ENCODE peak calls at places on chromosomes 5 and 9, in eight cellular contexts. N, W, Q, H, M, A, U and V are unnamed samples.

GRCh38 chr9:94553029-94553938 is 1.6 kb upstream of the PCAT7 start:
- DNase-seq in N (no peak), W (no peak), Q (no peak), H (no peak), M (no peak), A (peak), U (no peak), V (no peak)

GRCh38 chr5:20570486-20570885 is 582.5 kb upstream of the CDH18 start:
- DNase-seq in N (peak), W (no peak), Q (no peak), H (no peak), M (no peak), A (no peak), U (no peak), V (no peak)

GRCh38 chr5:6829150-6829784 is 116.0 kb downstream of the TENT4A start:
- DNase-seq in N (peak), W (no peak), Q (no peak), H (no peak), M (no peak), A (no peak), U (no peak), V (no peak)

GRCh38 chr9:21205204-21205603 is 1.7 kb downstream of the IFNA10 start:
- DNase-seq in N (no peak), W (no peak), Q (no peak), H (no peak), M (no peak), A (no peak), U (no peak), V (no peak)

GRCh38 chr5:37888476-37888875 is 48.6 kb upstream of the GDNF start:
- DNase-seq in N (peak), W (no peak), Q (no peak), H (no peak), M (peak), A (no peak), U (peak), V (no peak)

GRCh38 chr5:135230326-135230925 is 168.6 kb downstream of the MACROH2A1 start:
- DNase-seq in N (no peak), W (peak), Q (peak), H (no peak), M (peak), A (no peak), U (peak), V (no peak)

GRCh38 chr9:35686222-35687203 is 3.2 kb downstream of the TPM2 start:
- DNase-seq in N (no peak), W (no peak), Q (no peak), H (no peak), M (peak), A (no peak), U (peak), V (no peak)

GRCh38 chr5:56106837-56107236 is 112.1 kb upstream of the IL6ST start:
- DNase-seq in N (no peak), W (no peak), Q (no peak), H (no peak), M (no peak), A (no peak), U (no peak), V (no peak)

GRCh38 chr9:90948156-90948555 is 146.5 kb downstream of the SYK start:
- DNase-seq in N (no peak), W (no peak), Q (no peak), H (no peak), M (no peak), A (no peak), U (no peak), V (no peak)

GRCh38 chr5:15734058-15734457 is 234.1 kb downstream of the FBXL7 start:
- DNase-seq in N (no peak), W (no peak), Q (no peak), H (no peak), M (no peak), A (peak), U (no peak), V (no peak)
- TF ChIP-seq CTCF in N (no peak), W (no peak), Q (no peak), H (no peak), M (no peak), A (no peak), U (no peak), V (no peak)

GRCh38 chr9:133725886-133726285 is 12.3 kb downstream of the SARDH start:
- DNase-seq in N (no peak), W (no peak), Q (no peak), H (no peak), M (no peak), A (no peak), U (no peak), V (no peak)

GRCh38 chr9:133727876-133728441 is 10.2 kb downstream of the SARDH start:
- DNase-seq in N (no peak), W (no peak), Q (peak), H (no peak), M (no peak), A (no peak), U (no peak), V (no peak)

GRCh38 chr9:133728856-133729645 is 9.1 kb downstream of the SARDH start:
- DNase-seq in N (no peak), W (no peak), Q (no peak), H (no peak), M (no peak), A (no peak), U (no peak), V (no peak)

GRCh38 chr9:133727277-133727875 is 10.8 kb downstream of the SARDH start:
- DNase-seq in N (no peak), W (no peak), Q (peak), H (no peak), M (no peak), A (no peak), U (no peak), V (no peak)

DNA sequence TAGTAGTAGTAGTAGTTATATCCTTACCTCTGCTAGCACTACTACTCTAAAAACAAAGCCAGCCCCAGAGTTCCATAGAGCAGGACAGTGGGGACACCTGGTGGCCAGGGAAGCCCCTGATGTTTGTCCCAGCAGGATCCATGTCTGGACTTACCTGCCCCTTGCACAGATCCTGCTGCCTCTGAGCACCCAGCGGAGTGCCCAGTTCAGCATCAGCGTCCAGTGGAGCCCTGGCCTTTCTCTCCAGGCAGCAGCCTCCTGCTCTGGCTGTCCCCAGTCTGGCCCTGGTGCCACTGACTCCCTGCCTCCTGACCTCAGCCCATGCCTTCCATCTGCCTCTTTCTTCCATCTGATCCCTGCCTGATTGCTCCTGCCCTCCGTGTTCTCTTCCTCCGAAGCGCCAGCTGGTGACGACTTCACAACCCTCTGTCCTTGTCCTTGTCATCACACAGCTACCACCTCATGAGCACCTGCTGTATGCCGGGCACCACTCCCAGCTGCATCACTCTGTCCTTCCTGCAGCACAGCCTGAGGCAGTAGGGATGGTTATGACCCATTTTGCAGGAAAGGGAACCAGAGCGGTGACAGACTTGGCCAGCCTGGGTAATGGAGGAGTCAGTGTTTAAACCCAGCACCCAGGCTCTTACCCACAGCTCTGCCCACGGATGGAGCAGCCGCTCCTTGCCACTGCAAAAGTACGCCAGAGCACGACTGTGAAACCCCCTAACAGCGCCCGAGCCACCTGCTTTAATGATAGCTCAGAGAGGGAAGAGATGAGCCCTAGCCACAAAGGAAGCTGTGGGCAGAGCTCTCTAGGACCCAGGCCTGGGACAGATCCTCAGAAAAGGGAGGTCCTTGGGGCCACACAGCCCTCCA is 11.5 kb downstream of the SARDH start:
- DNase-seq in N (peak), W (no peak), Q (peak), H (peak), M (peak), A (peak), U (peak), V (no peak)
- TF ChIP-seq CTCF in N (peak), W (peak), Q (peak), H (peak), M (peak), A (peak), U (peak), V (peak)

DNA sequence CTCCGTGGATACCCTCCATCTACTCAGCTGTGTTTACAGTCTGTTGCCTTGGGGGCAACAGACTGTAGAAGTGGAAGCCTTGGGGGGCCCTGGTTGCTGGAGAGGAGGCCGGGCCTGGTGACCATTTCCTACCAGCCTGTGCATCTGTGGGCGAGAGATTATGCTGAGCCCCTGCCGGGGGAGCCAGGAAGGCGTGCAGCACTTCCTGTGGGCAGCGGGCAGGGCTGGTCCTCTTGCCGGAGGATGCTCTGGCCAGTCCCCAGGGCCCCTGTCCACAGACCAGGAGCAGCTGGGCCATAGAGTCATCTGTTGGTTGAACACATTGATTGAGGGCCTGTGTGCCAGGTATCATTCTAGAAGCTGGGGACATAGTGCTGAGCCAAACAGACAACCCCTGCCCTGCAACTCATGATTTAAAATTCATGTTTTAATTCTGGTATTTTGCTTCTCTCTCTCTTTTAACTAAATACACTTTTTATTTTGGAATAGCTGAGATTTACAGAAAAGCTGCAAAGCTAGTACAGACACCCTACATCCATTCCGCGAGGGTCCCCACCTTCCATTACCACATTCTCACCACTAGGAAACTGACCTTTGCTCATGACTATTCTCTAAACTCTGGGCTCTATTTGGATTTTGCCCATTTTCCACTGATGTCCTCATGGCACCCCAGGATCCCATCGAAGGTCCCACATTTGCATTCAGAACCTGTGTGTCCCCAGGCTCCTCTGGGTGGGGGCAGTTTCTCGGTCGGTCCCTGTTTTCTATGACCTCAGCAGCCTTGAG is 11.3 kb downstream of the ERGIC1 start:
- DNase-seq in N (no peak), W (no peak), Q (no peak), H (no peak), M (no peak), A (no peak), U (no peak), V (no peak)
- TF ChIP-seq CTCF in N (no peak), W (no peak), Q (peak), H (no peak), M (no peak), A (no peak), U (peak), V (peak)

DNA sequence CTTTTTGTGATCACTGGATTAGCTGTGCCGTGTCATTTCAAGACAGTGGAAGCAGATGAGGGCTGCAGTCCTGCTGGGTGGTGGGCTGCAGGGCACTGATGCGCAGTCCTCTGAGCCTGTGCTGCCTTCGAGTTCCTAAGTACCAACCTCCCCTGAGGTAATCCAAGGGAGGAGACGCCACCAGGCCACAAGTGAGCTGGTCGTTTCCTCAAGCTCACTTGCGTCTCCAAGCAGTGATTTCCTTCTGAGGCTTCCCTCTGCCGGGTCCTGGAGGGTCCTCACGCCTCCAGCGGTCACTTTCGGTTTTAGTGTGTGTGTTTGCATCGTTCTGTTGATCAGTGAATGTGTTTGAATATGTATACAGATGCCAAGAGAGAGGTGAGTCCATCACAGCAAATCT is 115.7 kb downstream of the TRIO start:
- DNase-seq in N (no peak), W (no peak), Q (no peak), H (no peak), M (no peak), A (peak), U (peak), V (no peak)
- TF ChIP-seq CTCF in N (no peak), W (peak), Q (no peak), H (no peak), M (no peak), A (no peak), U (peak), V (no peak)

GRCh38 chr9:135221951-135222631 is 134.6 kb downstream of the OLFM1 start:
- DNase-seq in N (no peak), W (no peak), Q (peak), H (no peak), M (no peak), A (peak), U (no peak), V (no peak)
- TF ChIP-seq CTCF in N (no peak), W (no peak), Q (peak), H (no peak), M (no peak), A (no peak), U (no peak), V (no peak)

GRCh38 chr5:142316681-142317080 is 8.1 kb downstream of the SPRY4 start:
- DNase-seq in N (no peak), W (no peak), Q (no peak), H (no peak), M (no peak), A (no peak), U (no peak), V (no peak)
- TF ChIP-seq CTCF in N (no peak), W (no peak), Q (no peak), H (no peak), M (no peak), A (no peak), U (no peak), V (no peak)

DNA sequence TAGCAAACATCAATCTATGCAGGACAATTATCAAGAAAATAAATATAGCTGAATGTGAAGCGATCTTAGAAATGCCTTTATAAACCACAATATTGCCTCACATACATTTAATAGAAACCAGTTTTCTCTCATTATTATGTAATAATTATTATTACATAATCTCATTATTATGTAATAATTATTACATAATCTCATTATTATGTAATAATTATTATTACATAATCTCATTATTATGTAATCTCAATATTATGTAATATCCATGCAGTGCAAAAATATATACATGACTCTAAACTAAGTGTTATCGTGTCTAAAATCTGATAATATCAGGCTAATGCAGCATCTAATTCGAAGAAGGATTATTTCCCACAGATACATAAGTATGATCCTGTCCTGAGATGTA is 563.9 kb upstream of the SEMA6A start:
- DNase-seq in N (no peak), W (no peak), Q (no peak), H (no peak), M (no peak), A (no peak), U (no peak), V (no peak)
- TF ChIP-seq CTCF in N (no peak), W (no peak), Q (no peak), H (no peak), M (no peak), A (no peak), U (no peak), V (no peak)

GRCh38 chr9:6305954-6306563 is 22.1 kb upstream of the TPD52L3 start:
- DNase-seq in N (peak), W (no peak), Q (no peak), H (peak), M (peak), A (no peak), U (peak), V (peak)

GRCh38 chr9:6302417-6302816 is 25.8 kb upstream of the TPD52L3 start:
- DNase-seq in N (peak), W (no peak), Q (no peak), H (no peak), M (peak), A (no peak), U (no peak), V (no peak)

GRCh38 chr9:6304232-6304631 is 23.9 kb upstream of the TPD52L3 start:
- DNase-seq in N (no peak), W (no peak), Q (no peak), H (no peak), M (no peak), A (no peak), U (no peak), V (no peak)

DNA sequence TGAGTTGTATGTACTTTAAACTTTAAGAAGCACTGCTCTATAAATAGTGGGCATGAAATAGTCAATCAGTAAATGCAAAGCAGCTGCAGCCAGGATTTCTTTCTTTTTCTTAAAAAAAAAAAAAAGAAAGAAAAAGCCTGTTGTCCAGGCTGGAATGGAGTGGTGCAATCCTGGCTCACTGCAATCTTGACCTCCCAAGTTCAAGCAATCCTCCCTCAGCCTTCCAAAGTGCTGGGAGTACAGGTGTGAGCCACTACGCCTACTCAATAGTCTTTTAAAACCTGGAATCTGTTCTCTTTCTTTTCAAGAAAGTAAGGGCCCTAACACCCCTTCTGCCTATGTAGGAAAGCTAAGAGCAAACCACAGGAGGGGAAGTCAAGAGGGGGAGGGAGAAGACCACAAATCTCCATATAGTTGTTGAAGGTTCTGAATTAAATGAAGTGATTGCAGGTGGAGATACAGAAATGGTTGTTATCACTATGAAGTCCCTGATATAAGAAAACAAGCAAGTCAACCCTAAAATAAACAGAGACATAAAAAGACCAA is 20.6 kb upstream of the TPD52L3 start:
- DNase-seq in N (no peak), W (no peak), Q (no peak), H (no peak), M (no peak), A (no peak), U (no peak), V (no peak)
- TF ChIP-seq CTCF in N (no peak), W (no peak), Q (no peak), H (no peak), M (no peak), A (no peak), U (no peak), V (no peak)

GRCh38 chr5:98713027-98713426 is 60.4 kb upstream of the RGMB start:
- DNase-seq in N (no peak), W (no peak), Q (no peak), H (no peak), M (peak), A (no peak), U (peak), V (peak)
- TF ChIP-seq CTCF in N (no peak), W (no peak), Q (no peak), H (no peak), M (no peak), A (no peak), U (no peak), V (no peak)

GRCh38 chr9:34195143-34195542 is 16.3 kb downstream of the UBAP1 start:
- DNase-seq in N (no peak), W (no peak), Q (no peak), H (no peak), M (no peak), A (no peak), U (no peak), V (no peak)

GRCh38 chr9:34187891-34188240 is 9.0 kb downstream of the UBAP1 start:
- DNase-seq in N (no peak), W (no peak), Q (no peak), H (no peak), M (no peak), A (no peak), U (no peak), V (no peak)

GRCh38 chr9:34185778-34186551 is 7.1 kb downstream of the UBAP1 start:
- DNase-seq in N (peak), W (no peak), Q (no peak), H (peak), M (peak), A (no peak), U (peak), V (peak)

GRCh38 chr9:34190996-34191892 is 12.4 kb downstream of the UBAP1 start:
- DNase-seq in N (no peak), W (no peak), Q (no peak), H (peak), M (no peak), A (no peak), U (peak), V (no peak)
- TF ChIP-seq CTCF in N (no peak), W (peak), Q (peak), H (peak), M (peak), A (no peak), U (peak), V (peak)